ENCODE peak calls at places on chromosomes 7 and 10, in seven cellular contexts. One of them, this sample, is unnamed.

GRCh38 chr10:61942997-61943457 is 41.5 kb downstream of the ARID5B start:
- DNase-seq in GM23248: peak; percentile 62
- DNase-seq in mucosa of descending colon: no peak
- DNase-seq in iPS DF 6.9: no peak
- DNase-seq in OCI-LY7: no peak
- DNase-seq in heart right ventricle: no peak
- DNase-seq in K562: no peak
- DNase-seq in this sample: no peak

GRCh38 chr7:108863221-108863848 is 293.7 kb downstream of the DNAJB9 start:
- DNase-seq in GM23248: no peak
- DNase-seq in mucosa of descending colon: peak; percentile 35
- DNase-seq in iPS DF 6.9: no peak
- DNase-seq in OCI-LY7: no peak
- DNase-seq in heart right ventricle: no peak
- DNase-seq in K562: no peak
- DNase-seq in this sample: no peak

GRCh38 chr10:122419890-122420623 is 34.4 kb upstream of the ARMS2 start:
- DNase-seq in GM23248: peak; percentile 83
- DNase-seq in mucosa of descending colon: no peak
- DNase-seq in iPS DF 6.9: no peak
- DNase-seq in OCI-LY7: no peak
- DNase-seq in heart right ventricle: no peak
- DNase-seq in K562: no peak
- DNase-seq in this sample: no peak

GRCh38 chr10:34689053-34689452 is 126.0 kb downstream of the PARD3 start:
- DNase-seq in GM23248: peak; percentile 83
- DNase-seq in mucosa of descending colon: no peak
- DNase-seq in iPS DF 6.9: no peak
- DNase-seq in OCI-LY7: no peak
- DNase-seq in heart right ventricle: no peak
- DNase-seq in K562: no peak
- DNase-seq in this sample: no peak

GRCh38 chr7:108190891-108191290 is 60.7 kb upstream of the LAMB4 start:
- DNase-seq in GM23248: peak; percentile 60
- DNase-seq in mucosa of descending colon: no peak
- DNase-seq in iPS DF 6.9: no peak
- DNase-seq in OCI-LY7: no peak
- DNase-seq in heart right ventricle: no peak
- DNase-seq in K562: no peak
- DNase-seq in this sample: no peak

GRCh38 chr10:59833810-59834209 is 72.5 kb downstream of the CCDC6 start:
- DNase-seq in GM23248: no peak
- DNase-seq in mucosa of descending colon: no peak
- DNase-seq in iPS DF 6.9: no peak
- DNase-seq in OCI-LY7: peak; percentile 70
- DNase-seq in heart right ventricle: no peak
- DNase-seq in K562: no peak
- DNase-seq in this sample: no peak

GRCh38 chr7:150439926-150440325 is 10.5 kb upstream of the GIMAP8 start:
- DNase-seq in GM23248: peak; percentile 25
- DNase-seq in mucosa of descending colon: no peak
- DNase-seq in iPS DF 6.9: no peak
- DNase-seq in OCI-LY7: no peak
- DNase-seq in heart right ventricle: no peak
- DNase-seq in K562: no peak
- DNase-seq in this sample: no peak

GRCh38 chr7:17056491-17057142 is 174.8 kb upstream of the AGR3 start:
- DNase-seq in GM23248: peak; percentile 46
- DNase-seq in mucosa of descending colon: no peak
- DNase-seq in iPS DF 6.9: no peak
- DNase-seq in OCI-LY7: no peak
- DNase-seq in heart right ventricle: no peak
- DNase-seq in K562: no peak
- DNase-seq in this sample: no peak

GRCh38 chr7:106622654-106623314 is 38.2 kb downstream of the CCDC71L start:
- DNase-seq in GM23248: no peak
- DNase-seq in mucosa of descending colon: no peak
- DNase-seq in iPS DF 6.9: no peak
- DNase-seq in OCI-LY7: no peak
- DNase-seq in heart right ventricle: no peak
- DNase-seq in K562: no peak
- DNase-seq in this sample: no peak

GRCh38 chr10:60236869-60237524 is 152.7 kb downstream of the ANK3 start:
- DNase-seq in GM23248: peak; percentile 71
- DNase-seq in mucosa of descending colon: peak; percentile 66
- DNase-seq in iPS DF 6.9: no peak
- DNase-seq in OCI-LY7: peak; percentile 97
- DNase-seq in heart right ventricle: peak; percentile 67
- DNase-seq in K562: no peak
- DNase-seq in this sample: peak; percentile 24

GRCh38 chr10:114634607-114634974 is 23.5 kb downstream of the ABLIM1 start:
- DNase-seq in GM23248: peak; percentile 97
- DNase-seq in mucosa of descending colon: no peak
- DNase-seq in iPS DF 6.9: no peak
- DNase-seq in OCI-LY7: no peak
- DNase-seq in heart right ventricle: peak; percentile 79
- DNase-seq in K562: peak; percentile 36
- DNase-seq in this sample: peak; percentile 54

GRCh38 chr10:43857206-43857952 is 208.7 kb upstream of the ZNF32 start:
- DNase-seq in GM23248: peak; percentile 76
- DNase-seq in mucosa of descending colon: no peak
- DNase-seq in iPS DF 6.9: no peak
- DNase-seq in OCI-LY7: no peak
- DNase-seq in heart right ventricle: no peak
- DNase-seq in K562: no peak
- DNase-seq in this sample: no peak

GRCh38 chr10:71825217-71825616 is 25.8 kb downstream of the PSAP start:
- DNase-seq in GM23248: no peak
- DNase-seq in mucosa of descending colon: no peak
- DNase-seq in iPS DF 6.9: no peak
- DNase-seq in OCI-LY7: no peak
- DNase-seq in heart right ventricle: no peak
- DNase-seq in K562: no peak
- DNase-seq in this sample: no peak

GRCh38 chr7:38186593-38187314 is 8.7 kb downstream of the STARD3NL start:
- DNase-seq in GM23248: peak; percentile 83
- DNase-seq in mucosa of descending colon: no peak
- DNase-seq in iPS DF 6.9: no peak
- DNase-seq in OCI-LY7: no peak
- DNase-seq in heart right ventricle: no peak
- DNase-seq in K562: no peak
- DNase-seq in this sample: no peak

GRCh38 chr7:15874774-15875173 is 188.3 kb upstream of the MEOX2 start:
- DNase-seq in GM23248: no peak
- DNase-seq in mucosa of descending colon: no peak
- DNase-seq in iPS DF 6.9: no peak
- DNase-seq in OCI-LY7: no peak
- DNase-seq in heart right ventricle: no peak
- DNase-seq in K562: no peak
- DNase-seq in this sample: no peak

GRCh38 chr10:8051851-8052257 is 2.6 kb upstream of the GATA3 start:
- DNase-seq in GM23248: no peak
- DNase-seq in mucosa of descending colon: no peak
- DNase-seq in iPS DF 6.9: no peak
- DNase-seq in OCI-LY7: no peak
- DNase-seq in heart right ventricle: no peak
- DNase-seq in K562: no peak
- DNase-seq in this sample: no peak

GRCh38 chr10:70096016-70096704 is 36.5 kb downstream of the AIFM2 start:
- DNase-seq in GM23248: no peak
- DNase-seq in mucosa of descending colon: no peak
- DNase-seq in iPS DF 6.9: no peak
- DNase-seq in OCI-LY7: no peak
- DNase-seq in heart right ventricle: no peak
- DNase-seq in K562: no peak
- DNase-seq in this sample: no peak

GRCh38 chr10:70097459-70097858 is 35.2 kb downstream of the AIFM2 start:
- DNase-seq in GM23248: no peak
- DNase-seq in mucosa of descending colon: no peak
- DNase-seq in iPS DF 6.9: no peak
- DNase-seq in OCI-LY7: no peak
- DNase-seq in heart right ventricle: no peak
- DNase-seq in K562: no peak
- DNase-seq in this sample: no peak

GRCh38 chr10:70098271-70098670 is 34.4 kb downstream of the AIFM2 start:
- DNase-seq in GM23248: no peak
- DNase-seq in mucosa of descending colon: no peak
- DNase-seq in iPS DF 6.9: no peak
- DNase-seq in OCI-LY7: no peak
- DNase-seq in heart right ventricle: no peak
- DNase-seq in K562: no peak
- DNase-seq in this sample: no peak

GRCh38 chr10:70094287-70094686 is 38.3 kb downstream of the AIFM2 start:
- DNase-seq in GM23248: no peak
- DNase-seq in mucosa of descending colon: no peak
- DNase-seq in iPS DF 6.9: no peak
- DNase-seq in OCI-LY7: no peak
- DNase-seq in heart right ventricle: no peak
- DNase-seq in K562: no peak
- DNase-seq in this sample: no peak

GRCh38 chr10:70096705-70097420 is 35.8 kb downstream of the AIFM2 start:
- DNase-seq in GM23248: no peak
- DNase-seq in mucosa of descending colon: no peak
- DNase-seq in iPS DF 6.9: no peak
- DNase-seq in OCI-LY7: no peak
- DNase-seq in heart right ventricle: no peak
- DNase-seq in K562: no peak
- DNase-seq in this sample: no peak
- H3K36me3 ChIP-seq in GM23248: no peaks in the 10 kb centered on the region
- H3K36me3 ChIP-seq in mucosa of descending colon: no peaks in the 10 kb centered on the region
- H3K36me3 ChIP-seq in iPS DF 6.9: no peaks in the 10 kb centered on the region
- H3K36me3 ChIP-seq in OCI-LY7: no peaks in the 10 kb centered on the region
- H3K36me3 ChIP-seq in heart right ventricle: peaks cover 85% of the 10 kb centered on the region
- H3K36me3 ChIP-seq in K562: no peaks in the 10 kb centered on the region
- H3K36me3 ChIP-seq in this sample: peaks cover 76% of the 10 kb centered on the region

DNA sequence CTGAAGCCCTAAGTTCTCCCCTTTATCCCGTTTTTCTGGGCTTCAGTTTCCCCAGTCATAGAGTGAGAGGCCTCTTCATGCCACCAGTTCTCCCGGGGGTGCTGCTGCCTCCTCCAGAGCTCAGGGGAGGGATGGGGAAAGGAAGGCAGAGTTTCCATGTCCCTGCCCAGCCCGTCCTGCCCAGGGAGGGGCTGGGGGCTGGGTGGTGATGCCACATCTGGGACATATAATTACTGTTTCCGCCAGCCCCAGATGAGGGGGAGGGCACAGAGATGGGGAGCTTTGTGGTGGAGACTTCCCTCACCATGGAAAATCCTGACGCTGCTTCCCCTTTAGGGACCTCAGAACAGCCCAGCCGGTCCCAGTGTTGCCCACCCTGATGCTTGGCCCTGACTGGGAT is 4.1 kb downstream of the AQP1 start:
- DNase-seq in GM23248: no peak
- DNase-seq in mucosa of descending colon: no peak
- DNase-seq in iPS DF 6.9: no peak
- DNase-seq in OCI-LY7: no peak
- DNase-seq in heart right ventricle: no peak
- DNase-seq in K562: no peak
- DNase-seq in this sample: no peak
- H3K4me1 ChIP-seq in GM23248: peaks cover 17% of the 10 kb centered on the region
- H3K4me1 ChIP-seq in mucosa of descending colon: peaks cover 16% of the 10 kb centered on the region
- H3K4me1 ChIP-seq in iPS DF 6.9: no peaks in the 10 kb centered on the region
- H3K4me1 ChIP-seq in OCI-LY7: no peaks in the 10 kb centered on the region
- H3K4me1 ChIP-seq in heart right ventricle: peaks cover 75% of the 10 kb centered on the region
- H3K4me1 ChIP-seq in K562: peaks cover 79% of the 10 kb centered on the region
- H3K4me1 ChIP-seq in this sample: peaks cover 100% of the 10 kb centered on the region

DNA sequence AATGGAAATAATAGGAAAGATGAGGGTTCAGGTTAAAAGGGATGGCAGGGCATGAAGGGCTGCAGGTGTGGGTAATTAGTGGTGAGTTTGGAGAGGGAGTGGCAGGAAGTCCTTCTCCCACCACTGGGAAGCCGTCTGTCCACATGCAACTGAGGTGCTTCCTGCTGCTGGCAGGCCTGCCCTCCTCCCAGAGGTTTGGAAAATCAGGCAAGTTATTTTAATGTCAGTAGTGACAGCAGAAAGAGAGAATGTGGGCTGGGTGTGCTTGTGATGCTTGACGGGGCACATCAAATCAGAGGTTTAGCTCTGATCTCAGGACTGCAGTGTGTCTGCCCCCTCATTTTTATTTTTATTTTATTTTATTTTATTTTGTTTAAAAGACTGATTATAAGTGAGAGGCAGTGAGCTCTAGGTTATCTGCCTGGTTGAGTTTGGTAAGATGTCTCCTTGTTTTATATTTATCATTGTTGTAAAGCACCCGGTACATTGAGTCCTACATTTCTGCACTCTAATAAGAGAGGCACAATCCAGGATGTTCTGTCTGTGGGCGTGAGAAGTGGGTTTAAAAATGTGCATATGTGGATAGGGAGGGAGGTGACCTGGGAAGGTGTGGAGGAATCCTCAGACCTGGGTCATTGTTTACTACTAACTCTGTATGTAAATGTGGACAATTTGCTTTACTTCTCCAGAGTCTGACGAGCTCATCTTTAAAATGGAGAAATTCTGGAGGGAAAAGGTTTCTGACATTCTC is 504.4 kb downstream of the LRMDA start:
- DNase-seq in GM23248: no peak
- DNase-seq in mucosa of descending colon: no peak
- DNase-seq in iPS DF 6.9: no peak
- DNase-seq in OCI-LY7: no peak
- DNase-seq in heart right ventricle: no peak
- DNase-seq in K562: no peak
- DNase-seq in this sample: no peak
- H3K36me3 ChIP-seq in GM23248: no peaks in the 10 kb centered on the region
- H3K36me3 ChIP-seq in mucosa of descending colon: no peaks in the 10 kb centered on the region
- H3K36me3 ChIP-seq in iPS DF 6.9: no peaks in the 10 kb centered on the region
- H3K36me3 ChIP-seq in OCI-LY7: no peaks in the 10 kb centered on the region
- H3K36me3 ChIP-seq in heart right ventricle: no peaks in the 10 kb centered on the region
- H3K36me3 ChIP-seq in K562: no peaks in the 10 kb centered on the region
- H3K36me3 ChIP-seq in this sample: no peaks in the 10 kb centered on the region

GRCh38 chr10:96794786-96795733 is 37.0 kb upstream of the LCOR start:
- DNase-seq in GM23248: peak; percentile 19
- DNase-seq in mucosa of descending colon: peak; percentile 70
- DNase-seq in iPS DF 6.9: no peak
- DNase-seq in OCI-LY7: no peak
- DNase-seq in heart right ventricle: no peak
- DNase-seq in K562: no peak
- DNase-seq in this sample: no peak
- H3K4me1 ChIP-seq in GM23248: no peaks in the 10 kb centered on the region
- H3K4me1 ChIP-seq in mucosa of descending colon: peaks cover 24% of the 10 kb centered on the region
- H3K4me1 ChIP-seq in iPS DF 6.9: no peaks in the 10 kb centered on the region
- H3K4me1 ChIP-seq in OCI-LY7: peaks cover 5% of the 10 kb centered on the region
- H3K4me1 ChIP-seq in heart right ventricle: no peaks in the 10 kb centered on the region
- H3K4me1 ChIP-seq in K562: no peaks in the 10 kb centered on the region
- H3K4me1 ChIP-seq in this sample: no peaks in the 10 kb centered on the region